ENCODE peak calls at places on chromosomes 3 and 15, in seven cellular contexts. One of them, this sample, is unnamed.

GRCh38 chr3:128408693-128409620 is 57.7 kb downstream of the DNAJB8 start:
- DNase-seq in osteoblast: no peak
- DNase-seq in CD4-positive, alpha-beta T cell: no peak
- DNase-seq in heart left ventricle: no peak
- DNase-seq in ovary: peak; percentile 54
- DNase-seq in left ventricle myocardium inferior: peak; percentile 43
- DNase-seq in thoracic aorta: no peak
- DNase-seq in this sample: no peak

GRCh38 chr3:170961616-170962400 is 53.4 kb upstream of the EIF5A2 start:
- DNase-seq in osteoblast: peak; percentile 66
- DNase-seq in CD4-positive, alpha-beta T cell: no peak
- DNase-seq in heart left ventricle: no peak
- DNase-seq in ovary: no peak
- DNase-seq in left ventricle myocardium inferior: no peak
- DNase-seq in thoracic aorta: no peak
- DNase-seq in this sample: no peak

GRCh38 chr3:127951276-127951675 is 36.2 kb downstream of the KBTBD12 start:
- DNase-seq in osteoblast: peak; percentile 68
- DNase-seq in CD4-positive, alpha-beta T cell: no peak
- DNase-seq in heart left ventricle: no peak
- DNase-seq in ovary: no peak
- DNase-seq in left ventricle myocardium inferior: no peak
- DNase-seq in thoracic aorta: no peak
- DNase-seq in this sample: no peak

GRCh38 chr3:25142609-25143355 is 285.3 kb upstream of the RARB start:
- DNase-seq in osteoblast: no peak
- DNase-seq in CD4-positive, alpha-beta T cell: no peak
- DNase-seq in heart left ventricle: no peak
- DNase-seq in ovary: no peak
- DNase-seq in left ventricle myocardium inferior: no peak
- DNase-seq in thoracic aorta: no peak
- DNase-seq in this sample: no peak

GRCh38 chr3:147614210-147614609 is 205.0 kb downstream of the ZIC1 start:
- DNase-seq in osteoblast: no peak
- DNase-seq in CD4-positive, alpha-beta T cell: no peak
- DNase-seq in heart left ventricle: no peak
- DNase-seq in ovary: no peak
- DNase-seq in left ventricle myocardium inferior: no peak
- DNase-seq in thoracic aorta: no peak
- DNase-seq in this sample: no peak

GRCh38 chr15:80710635-80711553 is 15.8 kb downstream of the ABHD17C start:
- DNase-seq in osteoblast: peak; percentile 74
- DNase-seq in CD4-positive, alpha-beta T cell: no peak
- DNase-seq in heart left ventricle: no peak
- DNase-seq in ovary: no peak
- DNase-seq in left ventricle myocardium inferior: no peak
- DNase-seq in thoracic aorta: no peak
- DNase-seq in this sample: no peak

GRCh38 chr15:59615661-59616060 is 4.1 kb downstream of the GCNT3 start:
- DNase-seq in osteoblast: no peak
- DNase-seq in CD4-positive, alpha-beta T cell: no peak
- DNase-seq in heart left ventricle: no peak
- DNase-seq in ovary: no peak
- DNase-seq in left ventricle myocardium inferior: no peak
- DNase-seq in thoracic aorta: no peak
- DNase-seq in this sample: no peak

GRCh38 chr3:185153170-185153733 is 392 bp upstream of the C3orf70 start:
- DNase-seq in osteoblast: peak; percentile 83
- DNase-seq in CD4-positive, alpha-beta T cell: no peak
- DNase-seq in heart left ventricle: peak; percentile 16
- DNase-seq in ovary: peak; percentile 50
- DNase-seq in left ventricle myocardium inferior: no peak
- DNase-seq in thoracic aorta: no peak
- DNase-seq in this sample: no peak

GRCh38 chr3:189286188-189286587 is 114.4 kb downstream of the TPRG1 start:
- DNase-seq in osteoblast: no peak
- DNase-seq in CD4-positive, alpha-beta T cell: no peak
- DNase-seq in heart left ventricle: no peak
- DNase-seq in ovary: no peak
- DNase-seq in left ventricle myocardium inferior: no peak
- DNase-seq in thoracic aorta: no peak
- DNase-seq in this sample: no peak

GRCh38 chr3:128287161-128287560 is 133.9 kb downstream of the EEFSEC start:
- DNase-seq in osteoblast: no peak
- DNase-seq in CD4-positive, alpha-beta T cell: no peak
- DNase-seq in heart left ventricle: no peak
- DNase-seq in ovary: no peak
- DNase-seq in left ventricle myocardium inferior: no peak
- DNase-seq in thoracic aorta: no peak
- DNase-seq in this sample: no peak

GRCh38 chr3:183291511-183292031 is 38.5 kb downstream of the B3GNT5 start:
- DNase-seq in osteoblast: no peak
- DNase-seq in CD4-positive, alpha-beta T cell: no peak
- DNase-seq in heart left ventricle: no peak
- DNase-seq in ovary: no peak
- DNase-seq in left ventricle myocardium inferior: no peak
- DNase-seq in thoracic aorta: no peak
- DNase-seq in this sample: no peak

GRCh38 chr15:92629975-92630626 is 25.5 kb downstream of the FAM174B start:
- DNase-seq in osteoblast: no peak
- DNase-seq in CD4-positive, alpha-beta T cell: no peak
- DNase-seq in heart left ventricle: no peak
- DNase-seq in ovary: no peak
- DNase-seq in left ventricle myocardium inferior: no peak
- DNase-seq in thoracic aorta: no peak
- DNase-seq in this sample: no peak

GRCh38 chr3:23575697-23576096 is 230.1 kb upstream of the UBE2E1 start:
- DNase-seq in osteoblast: peak; percentile 43
- DNase-seq in CD4-positive, alpha-beta T cell: no peak
- DNase-seq in heart left ventricle: no peak
- DNase-seq in ovary: no peak
- DNase-seq in left ventricle myocardium inferior: no peak
- DNase-seq in thoracic aorta: no peak
- DNase-seq in this sample: no peak

GRCh38 chr3:56012732-56013131 is 455.5 kb downstream of the ERC2 start:
- DNase-seq in osteoblast: no peak
- DNase-seq in CD4-positive, alpha-beta T cell: no peak
- DNase-seq in heart left ventricle: no peak
- DNase-seq in ovary: no peak
- DNase-seq in left ventricle myocardium inferior: no peak
- DNase-seq in thoracic aorta: no peak
- DNase-seq in this sample: no peak

GRCh38 chr3:47399531-47400270 is 18.9 kb downstream of the PTPN23 start:
- DNase-seq in osteoblast: no peak
- DNase-seq in CD4-positive, alpha-beta T cell: no peak
- DNase-seq in heart left ventricle: no peak
- DNase-seq in ovary: no peak
- DNase-seq in left ventricle myocardium inferior: no peak
- DNase-seq in thoracic aorta: no peak
- DNase-seq in this sample: no peak

GRCh38 chr15:67186226-67186649 is 68.2 kb downstream of the AAGAB start:
- DNase-seq in osteoblast: peak; percentile 60
- DNase-seq in CD4-positive, alpha-beta T cell: no peak
- DNase-seq in heart left ventricle: peak; percentile 79
- DNase-seq in ovary: peak; percentile 82
- DNase-seq in left ventricle myocardium inferior: peak; percentile 83
- DNase-seq in thoracic aorta: no peak
- DNase-seq in this sample: peak; percentile 94

GRCh38 chr3:123104550-123104949 is 37.7 kb downstream of the PDIA5 start:
- DNase-seq in osteoblast: peak; percentile 95
- DNase-seq in CD4-positive, alpha-beta T cell: no peak
- DNase-seq in heart left ventricle: no peak
- DNase-seq in ovary: no peak
- DNase-seq in left ventricle myocardium inferior: no peak
- DNase-seq in thoracic aorta: no peak
- DNase-seq in this sample: no peak

GRCh38 chr15:74333662-74334061 is 33.8 kb downstream of the CYP11A1 start:
- DNase-seq in osteoblast: no peak
- DNase-seq in CD4-positive, alpha-beta T cell: no peak
- DNase-seq in heart left ventricle: no peak
- DNase-seq in ovary: no peak
- DNase-seq in left ventricle myocardium inferior: no peak
- DNase-seq in thoracic aorta: no peak
- DNase-seq in this sample: no peak

GRCh38 chr15:74330861-74331408 is 36.5 kb downstream of the CYP11A1 start:
- DNase-seq in osteoblast: no peak
- DNase-seq in CD4-positive, alpha-beta T cell: no peak
- DNase-seq in heart left ventricle: no peak
- DNase-seq in ovary: no peak
- DNase-seq in left ventricle myocardium inferior: no peak
- DNase-seq in thoracic aorta: no peak
- DNase-seq in this sample: no peak

GRCh38 chr15:74332611-74333010 is 34.8 kb downstream of the CYP11A1 start:
- DNase-seq in osteoblast: no peak
- DNase-seq in CD4-positive, alpha-beta T cell: no peak
- DNase-seq in heart left ventricle: no peak
- DNase-seq in ovary: no peak
- DNase-seq in left ventricle myocardium inferior: no peak
- DNase-seq in thoracic aorta: no peak
- DNase-seq in this sample: no peak

GRCh38 chr15:74333093-74333492 is 34.4 kb downstream of the CYP11A1 start:
- DNase-seq in osteoblast: no peak
- DNase-seq in CD4-positive, alpha-beta T cell: no peak
- DNase-seq in heart left ventricle: no peak
- DNase-seq in ovary: no peak
- DNase-seq in left ventricle myocardium inferior: no peak
- DNase-seq in thoracic aorta: no peak
- DNase-seq in this sample: no peak

DNA sequence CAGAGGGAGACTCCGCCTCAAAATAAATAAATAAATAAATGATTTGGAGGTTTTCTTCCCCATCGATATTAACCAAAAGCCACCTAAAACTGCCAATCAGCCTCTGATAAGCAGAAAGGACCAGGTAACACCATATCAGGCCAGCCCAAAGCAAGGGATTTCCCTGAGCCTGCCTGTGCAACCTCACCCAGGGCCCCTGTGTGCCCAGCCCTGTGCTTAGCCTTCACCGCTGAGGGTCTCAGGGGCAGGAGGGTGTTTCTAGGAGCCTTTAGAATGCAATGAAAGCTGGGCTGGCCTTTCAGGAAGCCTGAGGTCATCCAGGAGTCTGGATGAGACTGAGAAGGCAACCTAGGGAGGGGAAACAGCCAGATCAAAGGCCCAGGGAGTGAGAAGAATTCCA is 35.4 kb downstream of the CYP11A1 start:
- DNase-seq in osteoblast: no peak
- DNase-seq in CD4-positive, alpha-beta T cell: no peak
- DNase-seq in heart left ventricle: no peak
- DNase-seq in ovary: no peak
- DNase-seq in left ventricle myocardium inferior: no peak
- DNase-seq in thoracic aorta: no peak
- DNase-seq in this sample: no peak
- H3K27ac ChIP-seq in osteoblast: no peak overlapping the region
- H3K27ac ChIP-seq in CD4-positive, alpha-beta T cell: no peak overlapping the region
- H3K27ac ChIP-seq in heart left ventricle: no peak overlapping the region
- H3K27ac ChIP-seq in ovary: no peak overlapping the region
- H3K27ac ChIP-seq in left ventricle myocardium inferior: no peak overlapping the region
- H3K27ac ChIP-seq in thoracic aorta: no peak overlapping the region
- H3K27ac ChIP-seq in this sample: no peak overlapping the region

DNA sequence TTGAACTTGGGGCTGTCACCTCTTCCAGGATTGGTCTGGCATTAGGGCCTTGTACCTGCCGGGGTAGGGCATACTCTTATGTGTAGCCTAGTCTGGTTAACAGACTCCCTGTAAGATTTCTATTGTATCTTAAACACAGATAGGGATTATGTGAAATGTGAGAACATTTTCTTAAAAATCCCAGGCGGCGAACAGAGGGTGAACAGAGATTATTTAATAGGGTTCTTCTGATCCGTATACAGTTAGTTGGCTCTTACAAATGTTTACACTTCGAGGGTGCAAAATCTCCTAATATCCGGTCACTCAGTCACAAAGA is 791 bp downstream of the PLCL2 start:
- DNase-seq in osteoblast: no peak
- DNase-seq in CD4-positive, alpha-beta T cell: no peak
- DNase-seq in heart left ventricle: no peak
- DNase-seq in ovary: no peak
- DNase-seq in left ventricle myocardium inferior: no peak
- DNase-seq in thoracic aorta: no peak
- DNase-seq in this sample: no peak
- H3K27ac ChIP-seq in osteoblast: peak overlapping the region; percentile 32
- H3K27ac ChIP-seq in CD4-positive, alpha-beta T cell: peak overlapping the region; percentile 91
- H3K27ac ChIP-seq in heart left ventricle: peak overlapping the region; percentile 97
- H3K27ac ChIP-seq in ovary: peak overlapping the region; percentile 92
- H3K27ac ChIP-seq in left ventricle myocardium inferior: peak overlapping the region; percentile 96
- H3K27ac ChIP-seq in thoracic aorta: peak overlapping the region; percentile 79
- H3K27ac ChIP-seq in this sample: peak overlapping the region; percentile 96

GRCh38 chr3:8642001-8642400 is 2.6 kb downstream of the SSUH2 start:
- DNase-seq in osteoblast: no peak
- DNase-seq in CD4-positive, alpha-beta T cell: no peak
- DNase-seq in heart left ventricle: no peak
- DNase-seq in ovary: no peak
- DNase-seq in left ventricle myocardium inferior: no peak
- DNase-seq in thoracic aorta: no peak
- DNase-seq in this sample: no peak

GRCh38 chr3:8639585-8639984 is 5.0 kb downstream of the SSUH2 start:
- DNase-seq in osteoblast: no peak
- DNase-seq in CD4-positive, alpha-beta T cell: no peak
- DNase-seq in heart left ventricle: no peak
- DNase-seq in ovary: no peak
- DNase-seq in left ventricle myocardium inferior: no peak
- DNase-seq in thoracic aorta: no peak
- DNase-seq in this sample: no peak

GRCh38 chr3:8643693-8644365 is 769 bp downstream of the SSUH2 start:
- DNase-seq in osteoblast: no peak
- DNase-seq in CD4-positive, alpha-beta T cell: no peak
- DNase-seq in heart left ventricle: no peak
- DNase-seq in ovary: no peak
- DNase-seq in left ventricle myocardium inferior: no peak
- DNase-seq in thoracic aorta: no peak
- DNase-seq in this sample: no peak

GRCh38 chr3:8640223-8640622 is 4.4 kb downstream of the SSUH2 start:
- DNase-seq in osteoblast: no peak
- DNase-seq in CD4-positive, alpha-beta T cell: no peak
- DNase-seq in heart left ventricle: no peak
- DNase-seq in ovary: no peak
- DNase-seq in left ventricle myocardium inferior: no peak
- DNase-seq in thoracic aorta: no peak
- DNase-seq in this sample: no peak

DNA sequence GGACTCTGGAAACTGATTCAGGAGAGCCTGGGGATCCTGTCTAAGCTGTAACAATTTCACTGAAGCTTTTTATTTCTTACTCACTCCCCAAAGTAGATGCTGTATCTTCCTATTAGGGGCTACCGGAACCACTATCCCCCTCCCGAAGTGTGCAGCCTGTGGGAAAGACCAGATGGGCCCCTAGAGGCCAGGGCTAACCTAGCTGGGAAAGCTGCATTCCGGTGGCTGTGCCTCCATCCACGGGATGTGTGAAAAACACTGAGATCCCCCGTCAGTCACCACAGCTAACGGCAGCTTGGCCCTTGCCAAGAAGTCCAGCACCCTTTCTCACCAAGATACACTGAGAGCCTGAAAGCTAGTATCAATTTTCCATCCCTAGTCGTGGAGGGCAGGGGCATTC is 3.1 kb downstream of the SSUH2 start:
- DNase-seq in osteoblast: peak; percentile 31
- DNase-seq in CD4-positive, alpha-beta T cell: no peak
- DNase-seq in heart left ventricle: no peak
- DNase-seq in ovary: no peak
- DNase-seq in left ventricle myocardium inferior: no peak
- DNase-seq in thoracic aorta: no peak
- DNase-seq in this sample: no peak
- H3K27ac ChIP-seq in osteoblast: no peak overlapping the region
- H3K27ac ChIP-seq in CD4-positive, alpha-beta T cell: no peak overlapping the region
- H3K27ac ChIP-seq in heart left ventricle: no peak overlapping the region
- H3K27ac ChIP-seq in ovary: no peak overlapping the region
- H3K27ac ChIP-seq in left ventricle myocardium inferior: no peak overlapping the region
- H3K27ac ChIP-seq in thoracic aorta: no peak overlapping the region
- H3K27ac ChIP-seq in this sample: no peak overlapping the region

GRCh38 chr3:48727511-48727910 is 10.5 kb upstream of the IP6K2 start:
- DNase-seq in osteoblast: no peak
- DNase-seq in CD4-positive, alpha-beta T cell: no peak
- DNase-seq in heart left ventricle: no peak
- DNase-seq in ovary: no peak
- DNase-seq in left ventricle myocardium inferior: no peak
- DNase-seq in thoracic aorta: no peak
- DNase-seq in this sample: no peak
- H3K27ac ChIP-seq in osteoblast: no peak overlapping the region
- H3K27ac ChIP-seq in CD4-positive, alpha-beta T cell: no peak overlapping the region
- H3K27ac ChIP-seq in heart left ventricle: no peak overlapping the region
- H3K27ac ChIP-seq in ovary: no peak overlapping the region
- H3K27ac ChIP-seq in left ventricle myocardium inferior: no peak overlapping the region
- H3K27ac ChIP-seq in thoracic aorta: no peak overlapping the region
- H3K27ac ChIP-seq in this sample: no peak overlapping the region

This sample was measured in gastrocnemius medialis.